ENCODE peak calls at places on chromosome 15, in seven cellular contexts. One of them, this sample, is unnamed.

GRCh38 chr15:42046597-42046996 is 25.8 kb upstream of the PLA2G4E start:
- DNase-seq in spleen: no peak
- DNase-seq in activated B cell treated with CpG ODN at 0.5 μM for 24 hours: no peak
- DNase-seq in CD4-positive, alpha-beta T cell: no peak
- DNase-seq in astrocyte of the spinal cord: no peak
- DNase-seq in mucosa of descending colon: no peak
- DNase-seq in PC-9: peak
- DNase-seq in this sample: no peak

GRCh38 chr15:81195339-81195864 is 1.3 kb upstream of the IL16 start:
- DNase-seq in PC-9: no peak
- DNase-seq in astrocyte of the spinal cord: no peak
- DNase-seq in spleen: no peak
- DNase-seq in mucosa of descending colon: no peak
- DNase-seq in CD4-positive, alpha-beta T cell: no peak
- DNase-seq in activated B cell treated with CpG ODN at 0.5 μM for 24 hours: no peak
- DNase-seq in this sample: no peak

GRCh38 chr15:38378162-38378560 is 75.8 kb upstream of the FAM98B start:
- DNase-seq in spleen: no peak
- DNase-seq in mucosa of descending colon: peak
- DNase-seq in PC-9: no peak
- DNase-seq in astrocyte of the spinal cord: no peak
- DNase-seq in CD4-positive, alpha-beta T cell: no peak
- DNase-seq in activated B cell treated with CpG ODN at 0.5 μM for 24 hours: no peak
- DNase-seq in this sample: no peak

GRCh38 chr15:88376574-88377174 is 90.5 kb downstream of the MRPL46 start:
- DNase-seq in PC-9: no peak
- DNase-seq in spleen: no peak
- DNase-seq in mucosa of descending colon: no peak
- DNase-seq in activated B cell treated with CpG ODN at 0.5 μM for 24 hours: no peak
- DNase-seq in CD4-positive, alpha-beta T cell: no peak
- DNase-seq in astrocyte of the spinal cord: peak
- DNase-seq in this sample: no peak

GRCh38 chr15:27983496-27983895 is 115.6 kb downstream of the OCA2 start:
- DNase-seq in CD4-positive, alpha-beta T cell: no peak
- DNase-seq in spleen: no peak
- DNase-seq in PC-9: no peak
- DNase-seq in mucosa of descending colon: no peak
- DNase-seq in activated B cell treated with CpG ODN at 0.5 μM for 24 hours: no peak
- DNase-seq in astrocyte of the spinal cord: no peak
- DNase-seq in this sample: no peak

GRCh38 chr15:52765779-52766178 is 24.4 kb downstream of the ONECUT1 start:
- DNase-seq in spleen: no peak
- DNase-seq in activated B cell treated with CpG ODN at 0.5 μM for 24 hours: no peak
- DNase-seq in PC-9: no peak
- DNase-seq in astrocyte of the spinal cord: peak
- DNase-seq in CD4-positive, alpha-beta T cell: no peak
- DNase-seq in mucosa of descending colon: no peak
- DNase-seq in this sample: no peak

GRCh38 chr15:66923438-66923881 is 141.9 kb upstream of the SMAD3 start:
- DNase-seq in astrocyte of the spinal cord: peak
- DNase-seq in PC-9: no peak
- DNase-seq in spleen: no peak
- DNase-seq in mucosa of descending colon: peak
- DNase-seq in activated B cell treated with CpG ODN at 0.5 μM for 24 hours: no peak
- DNase-seq in CD4-positive, alpha-beta T cell: peak
- DNase-seq in this sample: no peak

GRCh38 chr15:58873267-58873666 is 60.2 kb downstream of the SLTM start:
- DNase-seq in astrocyte of the spinal cord: peak
- DNase-seq in spleen: no peak
- DNase-seq in activated B cell treated with CpG ODN at 0.5 μM for 24 hours: no peak
- DNase-seq in CD4-positive, alpha-beta T cell: no peak
- DNase-seq in PC-9: no peak
- DNase-seq in mucosa of descending colon: no peak
- DNase-seq in this sample: no peak

GRCh38 chr15:100330629-100331215 is 11.1 kb downstream of the ADAMTS17 start:
- DNase-seq in astrocyte of the spinal cord: no peak
- DNase-seq in spleen: no peak
- DNase-seq in mucosa of descending colon: no peak
- DNase-seq in CD4-positive, alpha-beta T cell: no peak
- DNase-seq in PC-9: no peak
- DNase-seq in activated B cell treated with CpG ODN at 0.5 μM for 24 hours: no peak
- DNase-seq in this sample: no peak

GRCh38 chr15:33243869-33244268 is 49.4 kb upstream of the FMN1 start:
- DNase-seq in PC-9: peak
- DNase-seq in spleen: no peak
- DNase-seq in mucosa of descending colon: no peak
- DNase-seq in activated B cell treated with CpG ODN at 0.5 μM for 24 hours: no peak
- DNase-seq in CD4-positive, alpha-beta T cell: no peak
- DNase-seq in astrocyte of the spinal cord: peak
- DNase-seq in this sample: no peak

GRCh38 chr15:89531796-89532537 is 35.6 kb upstream of the RHCG start:
- DNase-seq in activated B cell treated with CpG ODN at 0.5 μM for 24 hours: no peak
- DNase-seq in mucosa of descending colon: no peak
- DNase-seq in CD4-positive, alpha-beta T cell: no peak
- DNase-seq in astrocyte of the spinal cord: no peak
- DNase-seq in PC-9: no peak
- DNase-seq in spleen: no peak
- DNase-seq in this sample: no peak

GRCh38 chr15:51425517-51426033 is 84.1 kb downstream of the GLDN start:
- DNase-seq in mucosa of descending colon: no peak
- DNase-seq in astrocyte of the spinal cord: no peak
- DNase-seq in CD4-positive, alpha-beta T cell: no peak
- DNase-seq in activated B cell treated with CpG ODN at 0.5 μM for 24 hours: no peak
- DNase-seq in PC-9: no peak
- DNase-seq in spleen: no peak
- DNase-seq in this sample: no peak

GRCh38 chr15:51869074-51869425 is 39.6 kb downstream of the TMOD3 start:
- DNase-seq in astrocyte of the spinal cord: peak
- DNase-seq in PC-9: peak
- DNase-seq in spleen: no peak
- DNase-seq in activated B cell treated with CpG ODN at 0.5 μM for 24 hours: no peak
- DNase-seq in mucosa of descending colon: peak
- DNase-seq in CD4-positive, alpha-beta T cell: no peak
- DNase-seq in this sample: no peak

GRCh38 chr15:73889725-73890124 is 16.4 kb downstream of the TBC1D21 start:
- DNase-seq in PC-9: no peak
- DNase-seq in spleen: no peak
- DNase-seq in astrocyte of the spinal cord: no peak
- DNase-seq in CD4-positive, alpha-beta T cell: no peak
- DNase-seq in mucosa of descending colon: no peak
- DNase-seq in activated B cell treated with CpG ODN at 0.5 μM for 24 hours: no peak
- DNase-seq in this sample: no peak

GRCh38 chr15:70491183-70491621 is 272.2 kb downstream of the UACA start:
- DNase-seq in PC-9: no peak
- DNase-seq in mucosa of descending colon: no peak
- DNase-seq in activated B cell treated with CpG ODN at 0.5 μM for 24 hours: no peak
- DNase-seq in astrocyte of the spinal cord: peak
- DNase-seq in CD4-positive, alpha-beta T cell: no peak
- DNase-seq in spleen: peak
- DNase-seq in this sample: no peak

GRCh38 chr15:70491641-70492040 is 271.7 kb downstream of the UACA start:
- DNase-seq in mucosa of descending colon: no peak
- DNase-seq in PC-9: no peak
- DNase-seq in activated B cell treated with CpG ODN at 0.5 μM for 24 hours: no peak
- DNase-seq in spleen: peak
- DNase-seq in astrocyte of the spinal cord: no peak
- DNase-seq in CD4-positive, alpha-beta T cell: no peak
- DNase-seq in this sample: no peak

GRCh38 chr15:70493376-70493775 is 270.0 kb downstream of the UACA start:
- DNase-seq in activated B cell treated with CpG ODN at 0.5 μM for 24 hours: no peak
- DNase-seq in astrocyte of the spinal cord: no peak
- DNase-seq in CD4-positive, alpha-beta T cell: no peak
- DNase-seq in PC-9: no peak
- DNase-seq in mucosa of descending colon: no peak
- DNase-seq in spleen: no peak
- DNase-seq in this sample: no peak

GRCh38 chr15:70493787-70494514 is 269.4 kb downstream of the UACA start:
- DNase-seq in spleen: peak
- DNase-seq in astrocyte of the spinal cord: peak
- DNase-seq in CD4-positive, alpha-beta T cell: no peak
- DNase-seq in mucosa of descending colon: no peak
- DNase-seq in PC-9: no peak
- DNase-seq in activated B cell treated with CpG ODN at 0.5 μM for 24 hours: no peak
- DNase-seq in this sample: no peak

DNA sequence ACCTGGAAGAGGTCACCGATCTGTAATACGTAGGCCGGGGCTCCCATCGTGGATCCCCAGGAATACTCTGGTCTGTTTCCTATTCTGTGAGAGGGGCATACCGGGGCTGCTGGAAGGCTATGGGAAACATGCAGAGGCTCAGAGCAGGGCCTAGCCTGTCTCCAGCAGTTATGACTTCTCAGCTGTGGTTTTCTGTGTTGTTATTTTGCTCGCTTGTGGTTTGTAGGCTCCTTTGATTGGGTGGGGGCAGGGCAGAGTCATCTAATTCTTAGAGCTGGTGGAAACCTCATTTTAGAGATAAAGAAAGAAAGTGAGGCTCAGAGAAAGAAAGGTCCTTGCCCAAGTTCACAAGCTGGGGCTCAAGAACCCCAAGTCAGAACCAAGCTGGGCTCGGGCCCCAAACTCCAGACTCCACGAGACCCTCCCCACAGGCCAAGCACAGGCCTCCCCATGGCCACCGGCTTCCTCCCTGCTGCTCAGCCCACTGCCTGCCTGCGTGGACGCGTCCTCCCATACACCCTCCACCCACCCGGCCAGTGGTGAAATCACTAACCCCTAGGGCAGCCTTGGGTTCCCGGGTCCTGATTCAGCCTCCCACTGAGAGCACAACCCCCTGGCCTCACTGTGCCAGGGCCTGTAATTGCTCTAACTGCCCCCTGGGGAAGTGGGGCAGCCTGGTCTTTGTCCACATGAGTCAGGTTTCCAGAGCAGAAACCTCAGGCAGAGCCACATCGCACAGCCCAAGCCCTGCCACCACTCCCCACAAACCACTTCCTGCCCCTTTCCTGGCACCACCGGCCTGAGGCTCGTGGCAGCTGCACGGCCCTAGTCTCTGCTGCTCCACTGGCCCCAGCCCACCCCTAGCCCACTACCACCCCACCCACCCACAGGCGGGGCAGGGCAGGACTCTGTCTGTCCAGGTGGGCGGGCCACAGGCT is 270.8 kb downstream of the UACA start:
- DNase-seq in spleen: peak
- DNase-seq in astrocyte of the spinal cord: peak
- DNase-seq in activated B cell treated with CpG ODN at 0.5 μM for 24 hours: peak
- DNase-seq in PC-9: peak
- DNase-seq in CD4-positive, alpha-beta T cell: peak
- DNase-seq in mucosa of descending colon: peak
- DNase-seq in this sample: no peak
- TF ChIP-seq CTCF in spleen: peak
- TF ChIP-seq CTCF in astrocyte of the spinal cord: peak
- TF ChIP-seq CTCF in activated B cell treated with CpG ODN at 0.5 μM for 24 hours: no peak
- TF ChIP-seq CTCF in PC-9: no peak
- TF ChIP-seq CTCF in CD4-positive, alpha-beta T cell: no peak
- TF ChIP-seq CTCF in mucosa of descending colon: no peak
- TF ChIP-seq CTCF in this sample: no peak

GRCh38 chr15:67925182-67925581 is 85.3 kb upstream of the RNU6-1 start:
- DNase-seq in CD4-positive, alpha-beta T cell: no peak
- DNase-seq in astrocyte of the spinal cord: no peak
- DNase-seq in activated B cell treated with CpG ODN at 0.5 μM for 24 hours: no peak
- DNase-seq in PC-9: no peak
- DNase-seq in mucosa of descending colon: no peak
- DNase-seq in spleen: no peak
- DNase-seq in this sample: no peak
- TF ChIP-seq CTCF in CD4-positive, alpha-beta T cell: no peak
- TF ChIP-seq CTCF in astrocyte of the spinal cord: no peak
- TF ChIP-seq CTCF in activated B cell treated with CpG ODN at 0.5 μM for 24 hours: no peak
- TF ChIP-seq CTCF in PC-9: no peak
- TF ChIP-seq CTCF in mucosa of descending colon: no peak
- TF ChIP-seq CTCF in spleen: no peak
- TF ChIP-seq CTCF in this sample: no peak

DNA sequence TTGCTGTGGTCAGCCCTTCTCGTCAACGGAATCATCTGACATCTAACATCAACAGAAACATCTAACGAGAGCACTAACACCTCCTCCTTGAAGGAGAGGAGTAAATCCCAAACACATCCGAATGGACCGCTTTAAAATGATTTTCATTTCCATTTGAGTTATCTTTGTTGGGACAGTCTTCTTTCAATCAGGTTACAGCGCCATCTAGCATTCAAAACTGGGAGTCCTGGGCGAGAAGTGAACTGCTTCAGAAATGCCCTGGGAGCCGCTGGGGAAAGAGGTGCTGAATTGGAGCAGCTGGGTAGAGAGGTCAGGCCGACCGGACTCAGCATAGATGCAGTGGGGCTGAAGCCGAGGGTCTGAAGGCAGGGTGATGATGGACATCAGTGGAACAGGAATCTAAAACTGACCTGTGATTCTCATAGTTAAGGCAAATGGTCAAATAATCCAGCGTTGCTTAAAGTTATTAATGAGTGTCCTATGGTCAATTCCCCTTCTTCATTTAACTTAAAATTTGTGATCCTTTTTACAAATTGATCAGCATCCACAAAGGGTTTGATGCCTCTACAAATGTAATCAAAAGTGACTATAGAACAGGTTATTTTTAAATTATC is 170.0 kb upstream of the NDN start:
- DNase-seq in astrocyte of the spinal cord: peak
- DNase-seq in CD4-positive, alpha-beta T cell: no peak
- DNase-seq in mucosa of descending colon: peak
- DNase-seq in activated B cell treated with CpG ODN at 0.5 μM for 24 hours: no peak
- DNase-seq in spleen: no peak
- DNase-seq in PC-9: peak
- DNase-seq in this sample: peak
- TF ChIP-seq CTCF in astrocyte of the spinal cord: peak
- TF ChIP-seq CTCF in CD4-positive, alpha-beta T cell: no peak
- TF ChIP-seq CTCF in mucosa of descending colon: no peak
- TF ChIP-seq CTCF in activated B cell treated with CpG ODN at 0.5 μM for 24 hours: no peak
- TF ChIP-seq CTCF in spleen: peak
- TF ChIP-seq CTCF in PC-9: peak
- TF ChIP-seq CTCF in this sample: peak

GRCh38 chr15:63146684-63147083 is 10.6 kb downstream of the RPS27L start:
- DNase-seq in astrocyte of the spinal cord: peak
- DNase-seq in activated B cell treated with CpG ODN at 0.5 μM for 24 hours: no peak
- DNase-seq in CD4-positive, alpha-beta T cell: no peak
- DNase-seq in PC-9: no peak
- DNase-seq in mucosa of descending colon: no peak
- DNase-seq in spleen: no peak
- DNase-seq in this sample: no peak
- TF ChIP-seq CTCF in astrocyte of the spinal cord: peak
- TF ChIP-seq CTCF in activated B cell treated with CpG ODN at 0.5 μM for 24 hours: no peak
- TF ChIP-seq CTCF in CD4-positive, alpha-beta T cell: no peak
- TF ChIP-seq CTCF in PC-9: no peak
- TF ChIP-seq CTCF in mucosa of descending colon: no peak
- TF ChIP-seq CTCF in spleen: no peak
- TF ChIP-seq CTCF in this sample: no peak

GRCh38 chr15:83747050-83747717 is 93.3 kb downstream of the ADAMTSL3 start:
- DNase-seq in PC-9: peak
- DNase-seq in activated B cell treated with CpG ODN at 0.5 μM for 24 hours: no peak
- DNase-seq in astrocyte of the spinal cord: no peak
- DNase-seq in mucosa of descending colon: peak
- DNase-seq in CD4-positive, alpha-beta T cell: no peak
- DNase-seq in spleen: no peak
- DNase-seq in this sample: no peak
- TF ChIP-seq CTCF in PC-9: peak
- TF ChIP-seq CTCF in activated B cell treated with CpG ODN at 0.5 μM for 24 hours: no peak
- TF ChIP-seq CTCF in astrocyte of the spinal cord: peak
- TF ChIP-seq CTCF in mucosa of descending colon: no peak
- TF ChIP-seq CTCF in CD4-positive, alpha-beta T cell: no peak
- TF ChIP-seq CTCF in spleen: peak
- TF ChIP-seq CTCF in this sample: no peak

GRCh38 chr15:84400017-84400740 is 164.6 kb downstream of the GOLGA6L4 start:
- DNase-seq in spleen: peak
- DNase-seq in PC-9: no peak
- DNase-seq in CD4-positive, alpha-beta T cell: no peak
- DNase-seq in astrocyte of the spinal cord: no peak
- DNase-seq in mucosa of descending colon: no peak
- DNase-seq in activated B cell treated with CpG ODN at 0.5 μM for 24 hours: no peak
- DNase-seq in this sample: no peak
- TF ChIP-seq CTCF in spleen: no peak
- TF ChIP-seq CTCF in PC-9: no peak
- TF ChIP-seq CTCF in CD4-positive, alpha-beta T cell: no peak
- TF ChIP-seq CTCF in astrocyte of the spinal cord: no peak
- TF ChIP-seq CTCF in mucosa of descending colon: no peak
- TF ChIP-seq CTCF in activated B cell treated with CpG ODN at 0.5 μM for 24 hours: no peak
- TF ChIP-seq CTCF in this sample: no peak

This sample was measured in progenitor cell of endocrine pancreas.